ENCODE peak calls at places on chromosomes 16 and 17, in seven cellular contexts. M, V, F, H, C, L and Z are unnamed samples.
A peak's percentile ranks its signal among the peaks of the same experiment; 100 is the strongest.

GRCh38 chr16:11181889-11182279 is 74.1 kb downstream of the SOCS1 start:
- DNase-seq in M (no peak), C (no peak), L (no peak), H (no peak), V (no peak), F (no peak), Z (no peak)

GRCh38 chr17:44065668-44066203 is 735 bp downstream of the LSM12 start:
- DNase-seq in M (no peak), C (no peak), F (no peak), L (no peak), H (no peak), V (peak; percentile 14), Z (no peak)

GRCh38 chr17:74251051-74251450 is 23.0 kb upstream of the DNAI2 start:
- DNase-seq in C (no peak), F (no peak), V (no peak), L (no peak), M (no peak), H (no peak), Z (no peak)

GRCh38 chr17:29588561-29589411 is 662 bp downstream of the GIT1 start:
- DNase-seq in C (no peak), H (no peak), L (no peak), F (no peak), V (peak; percentile 32), M (no peak), Z (no peak)

GRCh38 chr17:50722746-50723145 is 3.3 kb downstream of the LUC7L3 start:
- DNase-seq in C (no peak), L (no peak), V (no peak), H (no peak), M (no peak), F (no peak), Z (no peak)

GRCh38 chr17:70848785-70849184 is 679.5 kb downstream of the KCNJ2 start:
- DNase-seq in C (no peak), L (no peak), M (no peak), H (no peak), V (peak; percentile 58), F (no peak), Z (no peak)

GRCh38 chr17:57946798-57947358 is 8.3 kb downstream of the CUEDC1 start:
- DNase-seq in H (no peak), C (no peak), V (peak; percentile 62), F (no peak), M (no peak), L (peak; percentile 77), Z (no peak)

GRCh38 chr16:84016477-84016876 is 26.1 kb downstream of the SLC38A8 start:
- DNase-seq in L (no peak), H (no peak), M (no peak), F (no peak), C (no peak), V (no peak), Z (no peak)

GRCh38 chr17:50221500-50222480 is 20.4 kb upstream of the COL1A1 start:
- DNase-seq in F (peak; percentile 84), M (no peak), H (peak; percentile 31), V (peak; percentile 67), L (peak; percentile 28), C (no peak), Z (no peak)

GRCh38 chr17:46968896-46969295 is 10.2 kb downstream of the RPRML start:
- DNase-seq in V (no peak), C (no peak), H (no peak), L (no peak), F (no peak), M (no peak), Z (no peak)

GRCh38 chr16:85991425-85991824 is 92.5 kb downstream of the IRF8 start:
- DNase-seq in V (no peak), H (no peak), L (no peak), C (no peak), M (no peak), F (no peak), Z (no peak)

GRCh38 chr16:86931410-86931941 is 353.1 kb downstream of the FOXL1 start:
- DNase-seq in F (peak; percentile 47), V (peak; percentile 93), H (no peak), C (no peak), L (no peak), M (no peak), Z (no peak)

DNA sequence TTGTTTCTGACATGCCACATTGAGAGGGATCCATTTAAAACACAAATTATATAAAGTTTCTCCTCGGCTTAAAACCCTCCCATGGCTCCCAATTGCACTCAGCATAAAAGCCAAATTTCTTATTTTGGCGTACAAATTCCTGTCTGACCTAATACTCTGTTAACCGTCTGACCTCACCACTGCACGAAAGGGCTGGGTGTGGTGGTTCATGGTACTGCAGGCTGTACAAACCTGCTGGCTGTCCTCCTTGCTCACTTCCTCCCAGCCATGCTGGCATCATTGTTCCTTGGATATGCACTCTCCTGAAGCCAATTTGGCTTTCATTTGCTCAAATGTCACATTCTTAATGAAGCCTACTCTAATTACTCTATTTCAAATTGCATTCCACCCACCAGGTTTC is 301.6 kb upstream of the C16orf82 start:
- DNase-seq in C (no peak), L (no peak), M (peak; percentile 15), F (no peak), H (no peak), V (no peak), Z (no peak)
- TF ChIP-seq CTCF in C (peak; percentile 51), L (no peak), M (peak; percentile 5), F (peak; percentile 10), H (no peak), V (no peak), Z (peak; percentile 47)

DNA sequence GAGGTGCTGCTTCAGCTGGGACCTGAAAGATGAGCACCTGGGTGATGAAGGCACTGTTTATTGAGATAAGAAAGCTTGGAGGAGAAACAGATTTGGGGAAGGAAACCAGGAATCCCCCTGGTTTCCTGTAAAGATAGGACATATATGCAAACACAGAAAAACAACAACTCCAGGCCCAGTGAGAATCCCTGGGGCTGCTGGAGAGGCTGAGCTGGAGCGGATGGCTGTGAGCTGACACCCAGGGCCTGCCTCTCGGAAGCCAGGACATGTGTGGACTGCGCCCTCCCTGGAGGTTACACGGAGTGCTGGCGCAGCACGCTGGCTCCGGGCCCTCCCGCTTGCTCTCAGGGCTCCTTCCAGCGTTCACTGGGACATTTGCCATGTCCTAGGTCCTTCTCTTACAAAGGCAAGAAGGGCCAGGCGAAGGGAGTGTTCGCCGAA is 57.5 kb downstream of the CYB5B start:
- DNase-seq in M (no peak), H (peak; percentile 92), V (peak; percentile 85), C (no peak), F (peak; percentile 93), L (no peak), Z (no peak)
- TF ChIP-seq CTCF in M (no peak), H (no peak), V (peak; percentile 14), C (no peak), F (no peak), L (no peak), Z (no peak)

GRCh38 chr17:82327289-82327688 is 6.3 kb downstream of the SECTM1 start:
- DNase-seq in L (no peak), M (no peak), V (no peak), C (no peak), F (no peak), H (no peak), Z (no peak)

GRCh38 chr17:82324566-82325285 is 7.3 kb upstream of the CD7 start:
- DNase-seq in H (no peak), C (no peak), L (peak; percentile 31), V (no peak), F (no peak), M (no peak), Z (no peak)

GRCh38 chr17:82323514-82324234 is 6.3 kb upstream of the CD7 start:
- DNase-seq in L (no peak), H (no peak), C (no peak), V (no peak), F (no peak), M (no peak), Z (no peak)

GRCh38 chr17:82327757-82328140 is 5.8 kb downstream of the SECTM1 start:
- DNase-seq in F (no peak), M (no peak), H (no peak), V (no peak), L (no peak), C (no peak), Z (no peak)

DNA sequence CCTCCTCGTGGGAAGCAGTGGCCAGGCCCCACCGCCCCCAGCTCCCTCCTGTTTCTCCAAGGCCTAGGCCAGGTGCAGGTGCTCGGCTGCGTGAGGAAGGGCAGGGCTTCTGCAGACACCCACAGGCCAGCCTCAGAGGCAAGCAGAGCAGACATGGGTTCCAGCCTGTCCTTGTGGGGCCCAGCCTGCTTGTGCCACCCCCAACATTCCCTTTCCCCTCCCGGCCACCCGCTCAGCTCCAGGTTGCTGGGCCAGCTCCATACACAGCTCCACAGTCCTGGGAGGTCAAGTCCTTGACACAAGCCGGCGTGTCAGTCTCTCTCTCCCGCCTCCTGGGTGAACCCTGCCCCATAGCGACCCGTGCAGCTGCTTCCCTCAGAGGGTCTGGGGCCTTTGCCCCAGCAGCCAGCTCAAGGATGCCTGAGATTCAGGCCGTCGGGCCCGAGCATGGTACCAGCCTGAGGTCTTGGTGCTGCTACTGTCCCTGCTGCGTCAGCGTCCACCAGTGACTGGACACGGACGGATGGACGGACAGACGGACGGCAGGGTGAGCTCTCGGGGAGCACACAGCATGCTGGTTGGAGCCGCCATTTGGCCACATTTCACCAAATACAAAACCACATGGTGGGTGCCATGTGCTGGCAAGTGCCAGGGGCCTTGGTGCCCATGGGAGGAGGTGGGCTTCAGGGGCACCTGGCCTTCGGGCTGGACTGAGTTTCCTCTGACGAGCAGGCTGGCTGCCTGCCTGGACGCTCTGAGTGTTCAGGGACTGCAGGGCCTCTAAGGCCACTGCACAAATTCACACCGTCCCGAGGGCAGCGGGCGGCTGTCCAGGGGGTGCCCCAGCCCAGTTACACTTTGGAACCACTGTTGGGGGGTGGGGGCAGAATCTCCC is 8.0 kb downstream of the SECTM1 start:
- DNase-seq in V (no peak), H (no peak), M (no peak), F (no peak), L (peak; percentile 29), C (no peak), Z (no peak)
- TF ChIP-seq CTCF in V (no peak), H (no peak), M (no peak), F (no peak), L (no peak), C (no peak), Z (no peak)

GRCh38 chr17:34445145-34445544 is 82.1 kb upstream of the CCL1 start:
- DNase-seq in H (no peak), V (no peak), L (no peak), C (no peak), F (no peak), M (no peak), Z (no peak)

GRCh38 chr17:34447406-34447805 is 84.4 kb upstream of the CCL1 start:
- DNase-seq in F (no peak), L (no peak), V (no peak), C (no peak), M (no peak), H (no peak), Z (no peak)

GRCh38 chr17:34442387-34443111 is 79.5 kb upstream of the CCL1 start:
- DNase-seq in L (no peak), M (no peak), F (no peak), C (no peak), H (no peak), V (no peak), Z (no peak)

DNA sequence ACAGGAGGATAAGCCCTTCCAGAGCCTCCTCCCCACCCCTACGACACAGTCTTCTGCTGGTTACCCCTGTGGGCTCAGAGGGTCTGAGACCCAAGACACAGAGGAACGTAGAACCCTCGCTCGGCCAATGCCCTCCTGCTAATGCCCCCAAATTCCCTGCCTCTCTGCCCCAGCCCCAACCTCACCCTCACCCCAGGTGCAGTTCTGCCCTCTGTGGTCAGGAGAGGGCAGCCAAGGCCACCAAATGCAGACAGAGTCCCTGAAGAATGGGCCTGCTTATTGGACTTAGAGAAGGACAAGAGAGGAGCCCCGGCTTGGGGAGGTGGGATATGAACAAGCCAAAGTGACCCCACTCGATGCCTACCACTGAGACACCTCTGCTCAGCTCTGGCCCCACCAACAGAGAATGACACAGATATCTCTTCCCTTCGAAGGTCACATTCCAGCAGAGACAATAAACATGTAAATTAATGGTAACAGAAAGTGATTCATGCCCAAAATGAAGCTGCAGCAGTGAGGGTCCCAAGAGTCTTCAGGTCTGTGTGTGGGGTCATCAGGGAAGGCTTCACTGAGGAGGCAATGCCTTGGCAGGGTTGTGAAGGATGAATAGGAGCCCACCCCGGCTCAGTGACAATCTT is 80.9 kb upstream of the CCL1 start:
- DNase-seq in V (no peak), L (peak; percentile 18), H (no peak), F (no peak), M (peak; percentile 23), C (no peak), Z (no peak)
- TF ChIP-seq CTCF in V (no peak), L (no peak), H (no peak), F (no peak), M (no peak), C (peak; percentile 54), Z (no peak)